ENCODE peak calls at places on chromosomes 13 and 19, in ten cellular contexts. R is choroid plexus epithelial cell, L is aorta, C is OCI-LY7, W is uterus, H is heart right ventricle, X is astrocyte of the spinal cord, T is brain microvascular endothelial cell, K is H1, I is thoracic aorta. F is an unnamed sample.

GRCh38 chr19:12652219-12652618 is 14.3 kb downstream of the MAN2B1 start:
- DNase-seq in R (no peak), L (peak), C (no peak), W (no peak), H (no peak), X (no peak), T (no peak), K (no peak), I (no peak), F (no peak)

GRCh38 chr13:72884111-72884510 is 102.2 kb downstream of the PIBF1 start:
- DNase-seq in R (no peak), L (no peak), C (no peak), W (no peak), H (no peak), X (no peak), T (no peak), K (no peak), I (no peak), F (no peak)

GRCh38 chr19:3426433-3426832 is 53.9 kb downstream of the SMIM24 start:
- DNase-seq in R (no peak), L (no peak), C (no peak), W (no peak), H (no peak), X (no peak), T (no peak), K (no peak), I (no peak), F (no peak)

GRCh38 chr13:70310720-70311119 is 202.5 kb upstream of the KLHL1 start:
- DNase-seq in R (peak), L (no peak), C (peak), W (no peak), H (no peak), X (peak), T (peak), K (no peak), I (no peak), F (peak)

GRCh38 chr19:3852614-3853254 is 16.1 kb downstream of the ZFR2 start:
- DNase-seq in R (peak), L (no peak), C (peak), W (no peak), H (peak), X (peak), T (peak), K (peak), I (no peak), F (no peak)

GRCh38 chr19:461664-462551 is 1.1 kb upstream of the SHC2 start:
- DNase-seq in R (no peak), L (no peak), C (no peak), W (peak), H (no peak), X (no peak), T (no peak), K (peak), I (no peak), F (no peak)

GRCh38 chr19:8607386-8607785 is 3.1 kb downstream of the ADAMTS10 start:
- DNase-seq in R (peak), L (peak), C (no peak), W (no peak), H (peak), X (peak), T (peak), K (no peak), I (peak), F (no peak)

GRCh38 chr13:101449971-101450748 is 2.3 kb upstream of the ITGBL1 start:
- DNase-seq in R (peak), L (no peak), C (no peak), W (no peak), H (no peak), X (peak), T (peak), K (no peak), I (no peak), F (no peak)

GRCh38 chr19:43430142-43430710 is 15.5 kb downstream of the TEX101 start:
- DNase-seq in R (no peak), L (no peak), C (no peak), W (no peak), H (no peak), X (no peak), T (no peak), K (no peak), I (no peak), F (no peak)

GRCh38 chr19:5870986-5871394 is 650 bp upstream of the FUT5 start:
- DNase-seq in R (no peak), L (no peak), C (no peak), W (no peak), H (no peak), X (no peak), T (no peak), K (no peak), I (no peak), F (no peak)

GRCh38 chr13:95033890-95034289 is 267.4 kb downstream of the ABCC4 start:
- DNase-seq in R (no peak), L (no peak), C (no peak), W (no peak), H (no peak), X (no peak), T (no peak), K (no peak), I (no peak), F (no peak)

GRCh38 chr19:54875506-54875905 is 1.5 kb downstream of the FCAR start:
- DNase-seq in R (no peak), L (no peak), C (peak), W (no peak), H (no peak), X (no peak), T (no peak), K (no peak), I (no peak), F (peak)

GRCh38 chr19:35004517-35005255 is 4.6 kb downstream of the GRAMD1A start:
- DNase-seq in R (no peak), L (no peak), C (no peak), W (no peak), H (no peak), X (no peak), T (no peak), K (no peak), I (no peak), F (no peak)

GRCh38 chr13:113917096-113917495 is 53.2 kb upstream of the GAS6 start:
- DNase-seq in R (no peak), L (no peak), C (no peak), W (peak), H (no peak), X (no peak), T (no peak), K (no peak), I (no peak), F (no peak)

GRCh38 chr19:13506550-13506878 is 235 bp upstream of the CACNA1A start:
- DNase-seq in R (no peak), L (no peak), C (no peak), W (no peak), H (no peak), X (no peak), T (no peak), K (peak), I (no peak), F (no peak)

GRCh38 chr19:53518716-53519115 is 19.2 kb upstream of the ZNF331 start:
- DNase-seq in R (no peak), L (no peak), C (no peak), W (no peak), H (no peak), X (no peak), T (no peak), K (no peak), I (no peak), F (no peak)

GRCh38 chr19:55206664-55207500 is 2.4 kb downstream of the PTPRH start:
- DNase-seq in R (peak), L (peak), C (no peak), W (peak), H (peak), X (peak), T (peak), K (peak), I (no peak), F (no peak)

GRCh38 chr13:44437356-44438233 is 64.0 kb downstream of the SERP2 start:
- DNase-seq in R (peak), L (no peak), C (peak), W (no peak), H (no peak), X (peak), T (no peak), K (no peak), I (no peak), F (peak)

GRCh38 chr19:35126624-35126959 is 8.3 kb downstream of the LGI4 start:
- DNase-seq in R (no peak), L (no peak), C (no peak), W (no peak), H (no peak), X (no peak), T (no peak), K (no peak), I (no peak), F (no peak)

GRCh38 chr13:46119883-46120614 is 15.2 kb upstream of the CPB2 start:
- DNase-seq in R (peak), L (no peak), C (no peak), W (peak), H (no peak), X (peak), T (peak), K (no peak), I (no peak), F (no peak)

GRCh38 chr19:43574424-43575155 is 737 bp downstream of the XRCC1 start:
- DNase-seq in R (peak), L (no peak), C (no peak), W (no peak), H (no peak), X (peak), T (peak), K (no peak), I (no peak), F (no peak)

GRCh38 chr13:24270639-24271131 is 38.7 kb upstream of the C1QTNF9 start:
- DNase-seq in R (peak), L (peak), C (no peak), W (peak), H (peak), X (peak), T (peak), K (no peak), I (no peak), F (peak)
- H3K4me3 ChIP-seq in R (peak), L (peak), C (no peak), W (no peak), H (peak), X (peak), T (peak), K (no peak), I (peak), F (peak)

DNA sequence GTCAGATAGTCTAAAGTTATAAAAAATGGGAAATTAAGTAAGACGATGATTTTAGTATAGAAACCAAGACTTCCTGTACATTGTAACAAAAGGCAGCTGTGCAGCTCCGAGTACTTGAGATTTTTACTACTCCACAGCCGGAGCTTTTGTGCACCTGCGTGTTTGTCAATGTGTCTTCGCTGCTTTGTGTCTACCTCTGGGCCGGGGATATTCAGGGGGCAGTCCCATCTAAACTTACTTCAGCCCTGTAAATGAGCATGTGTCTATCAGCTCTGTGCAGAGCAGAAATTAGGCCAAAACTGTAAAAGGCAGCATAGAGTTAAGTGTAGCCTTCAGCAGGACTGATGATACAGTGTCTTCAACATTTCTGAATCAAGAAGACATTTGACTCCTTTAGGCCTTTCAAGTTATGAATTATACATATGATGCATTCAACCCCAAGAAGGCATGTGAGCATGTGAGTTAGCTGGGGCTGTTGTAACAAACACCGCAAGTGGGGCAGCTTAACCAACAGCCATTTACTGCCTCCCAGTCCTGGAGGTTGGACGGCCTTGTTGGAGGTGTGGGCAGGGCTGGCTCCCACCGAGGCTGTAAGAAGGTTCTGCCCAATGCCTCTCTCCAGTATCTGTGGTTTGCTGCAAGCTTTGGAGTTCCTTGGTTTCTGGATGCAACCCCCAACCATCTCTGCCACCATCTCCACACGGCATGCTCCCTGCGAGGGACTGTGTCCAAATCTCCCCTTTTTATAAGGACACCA is 191.0 kb upstream of the IRS2 start:
- DNase-seq in R (no peak), L (no peak), C (no peak), W (no peak), H (no peak), X (no peak), T (no peak), K (no peak), I (no peak), F (no peak)
- H3K4me3 ChIP-seq in R (no peak), L (no peak), C (no peak), W (no peak), H (no peak), X (no peak), T (no peak), K (no peak), I (no peak), F (no peak)

GRCh38 chr13:106407338-106407737 is 128.1 kb downstream of the EFNB2 start:
- DNase-seq in R (no peak), L (no peak), C (no peak), W (no peak), H (no peak), X (peak), T (no peak), K (no peak), I (no peak), F (no peak)
- H3K4me3 ChIP-seq in R (no peak), L (no peak), C (no peak), W (no peak), H (no peak), X (no peak), T (no peak), K (no peak), I (no peak), F (no peak)

DNA sequence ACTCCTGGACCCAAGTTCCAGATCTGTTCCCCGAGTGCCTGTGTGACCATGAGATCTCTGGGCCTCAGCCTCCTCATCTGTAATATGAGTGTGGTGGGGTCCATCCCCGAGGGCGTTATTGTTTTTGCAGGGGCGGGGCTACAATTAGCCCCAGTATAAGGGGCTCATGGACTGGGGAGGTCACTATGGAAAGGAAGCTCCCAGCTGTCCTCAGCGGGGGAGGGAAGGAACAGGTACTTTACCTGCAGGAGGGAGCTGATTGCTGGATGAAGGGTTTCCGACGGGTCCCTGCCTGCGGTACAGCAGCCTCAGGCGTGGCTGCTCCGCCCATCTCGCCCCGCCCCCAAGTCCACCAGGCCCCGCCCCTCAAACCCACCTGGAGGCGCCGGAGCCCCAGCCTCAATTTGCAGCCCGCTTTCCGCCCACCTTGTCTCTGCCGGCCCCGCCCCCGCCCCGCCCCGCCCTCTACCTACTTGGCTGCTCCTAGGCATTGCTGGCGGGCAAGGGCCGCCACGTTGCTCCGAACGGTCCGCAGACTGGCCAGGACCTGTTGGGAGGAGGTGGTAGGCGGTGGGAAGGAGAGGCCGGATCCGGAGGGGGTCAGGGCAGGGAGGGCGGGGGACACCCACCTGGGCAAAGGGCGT is 5.5 kb downstream of the PDE4C start:
- DNase-seq in R (no peak), L (no peak), C (no peak), W (no peak), H (no peak), X (no peak), T (no peak), K (peak), I (no peak), F (no peak)
- H3K4me3 ChIP-seq in R (no peak), L (no peak), C (no peak), W (no peak), H (no peak), X (no peak), T (no peak), K (no peak), I (no peak), F (no peak)

DNA sequence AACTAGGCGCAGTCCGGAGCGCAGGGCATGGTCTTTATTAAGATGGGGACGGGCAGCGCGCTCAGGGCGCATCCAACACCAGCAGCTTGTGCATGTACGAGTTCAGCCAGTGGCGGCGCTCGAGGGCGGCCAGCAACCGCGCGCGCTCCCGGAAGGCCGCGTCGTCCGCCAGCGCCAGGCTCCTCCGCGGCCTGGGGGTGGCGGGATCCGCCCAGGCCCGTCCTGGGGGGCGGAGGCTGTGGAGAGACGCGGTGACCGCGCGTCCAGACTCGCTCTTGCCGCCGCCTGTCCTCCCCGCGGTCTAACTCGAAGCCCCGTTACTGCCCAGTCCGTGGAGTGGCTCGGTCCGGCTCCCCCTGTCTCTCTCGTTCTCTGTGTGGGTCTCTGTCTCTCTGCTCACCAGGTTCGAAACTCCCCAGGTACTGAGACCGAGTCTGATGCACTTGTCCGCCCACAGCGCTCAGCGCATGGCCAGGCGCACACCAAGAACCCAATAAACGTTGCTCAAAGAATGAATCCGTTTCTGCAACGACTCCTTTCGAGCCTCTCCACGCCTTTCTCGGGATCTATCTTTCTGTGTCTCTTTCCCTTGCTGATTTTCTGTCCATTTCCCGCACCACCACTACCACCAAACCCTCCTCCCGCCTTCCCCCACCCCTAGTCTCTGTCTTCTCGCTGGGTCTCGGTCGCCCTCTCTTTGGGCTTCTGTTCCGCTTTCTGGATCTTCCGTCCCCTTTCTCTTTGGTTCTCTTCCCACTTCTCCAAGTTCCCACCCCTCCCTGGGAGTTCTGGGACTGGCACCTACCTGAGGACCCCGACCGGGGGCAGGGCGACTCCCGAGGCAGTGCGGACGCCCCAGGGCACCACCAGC is 599 bp downstream of the PTH2 start:
- DNase-seq in R (peak), L (no peak), C (no peak), W (no peak), H (no peak), X (no peak), T (no peak), K (peak), I (no peak), F (no peak)
- H3K4me3 ChIP-seq in R (no peak), L (no peak), C (no peak), W (no peak), H (peak), X (no peak), T (no peak), K (peak), I (peak), F (no peak)

GRCh38 chr19:40567750-40568494 is 8.8 kb upstream of the SHKBP1 start:
- DNase-seq in R (no peak), L (no peak), C (no peak), W (no peak), H (no peak), X (no peak), T (no peak), K (peak), I (no peak), F (no peak)
- H3K4me3 ChIP-seq in R (peak), L (peak), C (no peak), W (no peak), H (peak), X (no peak), T (peak), K (peak), I (peak), F (no peak)

GRCh38 chr19:17294051-17294891 is 9.0 kb downstream of the ABHD8 start:
- DNase-seq in R (no peak), L (no peak), C (peak), W (no peak), H (no peak), X (no peak), T (no peak), K (peak), I (no peak), F (peak)
- H3K4me3 ChIP-seq in R (no peak), L (no peak), C (peak), W (no peak), H (no peak), X (no peak), T (no peak), K (no peak), I (no peak), F (no peak)

GRCh38 chr13:33206945-33207615 is 78.5 kb downstream of the STARD13 start:
- DNase-seq in R (no peak), L (no peak), C (no peak), W (no peak), H (no peak), X (no peak), T (no peak), K (no peak), I (no peak), F (no peak)

GRCh38 chr13:33205804-33206221 is 79.7 kb downstream of the STARD13 start:
- DNase-seq in R (peak), L (no peak), C (no peak), W (no peak), H (peak), X (peak), T (peak), K (no peak), I (no peak), F (peak)

GRCh38 chr13:33206425-33206824 is 79.1 kb downstream of the STARD13 start:
- DNase-seq in R (no peak), L (no peak), C (no peak), W (no peak), H (no peak), X (peak), T (no peak), K (no peak), I (no peak), F (peak)

GRCh38 chr13:33204130-33204927 is 81.2 kb downstream of the STARD13 start:
- DNase-seq in R (peak), L (peak), C (no peak), W (peak), H (peak), X (peak), T (peak), K (no peak), I (peak), F (no peak)

DNA sequence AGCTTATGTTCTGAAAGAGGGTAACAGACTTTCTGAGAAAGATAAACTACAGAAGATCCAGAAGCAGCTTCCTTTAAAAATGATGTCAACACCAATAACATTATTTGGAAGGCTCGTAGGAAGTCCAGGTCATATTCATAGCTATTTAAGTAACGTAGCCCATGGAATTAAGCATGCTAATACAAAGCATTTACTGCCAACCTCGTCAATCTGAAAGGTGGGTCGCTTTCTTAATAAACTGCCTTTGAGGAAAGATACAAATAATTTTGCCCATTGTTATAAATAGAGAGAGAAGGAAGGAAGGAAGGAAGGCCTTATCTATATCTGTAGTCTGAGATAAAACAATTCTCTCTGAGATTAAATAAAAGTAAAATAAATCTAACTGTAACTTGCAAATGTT is 80.3 kb downstream of the STARD13 start:
- DNase-seq in R (no peak), L (no peak), C (no peak), W (no peak), H (no peak), X (no peak), T (no peak), K (no peak), I (no peak), F (no peak)
- H3K4me3 ChIP-seq in R (peak), L (peak), C (no peak), W (peak), H (peak), X (peak), T (peak), K (no peak), I (peak), F (no peak)

F was measured in Jurkat, Clone E6-1.